ENCODE peak calls at places on chromosomes 16 and 17, in four cellular contexts. P is left ventricle myocardium inferior, F is NAMALWA, I is left lung. O is an unnamed sample.

GRCh38 chr16:77961811-77962210 is 60.5 kb upstream of the CLEC3A start:
- DNase-seq in P (no peak), I (no peak), F (no peak), O (no peak)

GRCh38 chr16:29775742-29776408 is 2.2 kb upstream of the ZG16 start:
- DNase-seq in I (no peak), P (no peak), F (no peak), O (no peak)

GRCh38 chr17:73430848-73431247 is 119.0 kb upstream of the CDC42EP4 start:
- DNase-seq in I (no peak), F (peak), P (no peak), O (no peak)

GRCh38 chr16:86990451-86990850 is 326.7 kb downstream of the C16orf95 start:
- DNase-seq in F (peak), I (peak), P (no peak), O (no peak)

GRCh38 chr16:57818377-57819055 is 16.2 kb upstream of the KIFC3 start:
- DNase-seq in P (no peak), F (no peak), I (no peak), O (no peak)

GRCh38 chr17:2965621-2966275 is 97.7 kb downstream of the OR1D5 start:
- DNase-seq in F (no peak), P (no peak), I (peak), O (peak)

GRCh38 chr16:88077328-88078108 is 126.3 kb downstream of the BANP start:
- DNase-seq in F (no peak), P (peak), I (no peak), O (no peak)

GRCh38 chr16:48025359-48025758 is 130.4 kb downstream of the ABCC12 start:
- DNase-seq in P (no peak), F (no peak), I (no peak), O (no peak)

GRCh38 chr17:27560668-27561067 is 70.3 kb upstream of the LGALS9 start:
- DNase-seq in P (no peak), I (no peak), F (no peak), O (no peak)

GRCh38 chr16:75282811-75283281 is 31.4 kb upstream of the BCAR1 start:
- DNase-seq in F (no peak), I (no peak), P (no peak), O (no peak)

GRCh38 chr17:36148559-36149295 is 27.7 kb downstream of the TBC1D3B start:
- DNase-seq in P (peak), I (peak), F (peak), O (peak)

GRCh38 chr16:76796978-76797377 is 394.0 kb upstream of the MON1B start:
- DNase-seq in F (no peak), P (no peak), I (no peak), O (no peak)

GRCh38 chr16:5215911-5216310 is 118.3 kb upstream of the EEF2KMT start:
- DNase-seq in F (no peak), P (no peak), I (no peak), O (no peak)

GRCh38 chr16:57639172-57639571 is 10.7 kb downstream of the ADGRG1 start:
- DNase-seq in I (no peak), F (peak), P (peak), O (no peak)

GRCh38 chr17:29243792-29244191 is 2.9 kb upstream of the CRYBA1 start:
- DNase-seq in I (no peak), F (peak), P (no peak), O (no peak)

GRCh38 chr16:57801856-57802634 is at the start of gene KIFC3:
- DNase-seq in F (no peak), P (peak), I (peak), O (peak)

GRCh38 chr16:54928016-54928356 is 2.7 kb upstream of the IRX5 start:
- DNase-seq in P (no peak), F (peak), I (no peak), O (no peak)

GRCh38 chr17:76383645-76384221 is 676 bp upstream of the SPHK1 start:
- DNase-seq in I (peak), F (peak), P (peak), O (peak)

GRCh38 chr16:24873028-24873427 is 27.3 kb downstream of the SLC5A11 start:
- DNase-seq in F (no peak), P (no peak), I (no peak), O (no peak)

GRCh38 chr16:1163567-1164055 is 10.7 kb downstream of the CACNA1H start:
- DNase-seq in F (no peak), I (no peak), P (no peak), O (no peak)

GRCh38 chr17:34706029-34706428 is 126.6 kb downstream of the TMEM132E start:
- DNase-seq in P (no peak), F (peak), I (no peak), O (no peak)

GRCh38 chr16:81401035-81401950 is 43.3 kb upstream of the CMIP start:
- DNase-seq in P (no peak), I (no peak), F (no peak), O (no peak)

O was measured in CD8-positive, alpha-beta T cell.